ENCODE peak calls at places on chromosomes 12 and 14, in nine cellular contexts. Z is activated naive CD4-positive, alpha-beta T cell treated with anti-CD3 and anti-CD28 coated beads, Interleukin-2, amount 50 U/mL, for 16 hours; R is non-pigmented ciliary epithelial cell; F is Daoy; C is D341Med; I is activated CD8-positive, alpha-beta memory T cell treated with anti-CD3 and anti-CD28 coated beads, Interleukin-2, amount 50 U/mL, for 48 hours; O is activated CD4-positive, alpha-beta T cell treated with anti-CD3 and anti-CD28 coated beads for 1 hour; X is GM12865; N is activated B cell treated with CpG ODN at 0.5 μM for 24 hours. B is an unnamed sample.

GRCh38 chr12:9919443-9919842 is 12.7 kb downstream of the CLEC2A start:
- DNase-seq in I (no peak), X (no peak), R (no peak), Z (no peak), O (no peak), F (no peak), N (no peak), C (no peak), B (no peak)

GRCh38 chr12:30999011-30999410 is 72.5 kb downstream of the TSPAN11 start:
- DNase-seq in Z (no peak), C (no peak), I (no peak), N (no peak), O (no peak), F (no peak), R (no peak), X (no peak), B (no peak)

GRCh38 chr14:55869397-55870049 is 248.7 kb upstream of the PELI2 start:
- DNase-seq in R (no peak), F (peak), Z (no peak), N (no peak), O (no peak), C (no peak), I (no peak), X (no peak), B (no peak)

GRCh38 chr12:94100254-94100653 is 48.1 kb upstream of the PLXNC1 start:
- DNase-seq in C (no peak), R (no peak), Z (peak), X (no peak), N (no peak), I (no peak), F (peak), O (no peak), B (no peak)

GRCh38 chr12:92735131-92735721 is 32.4 kb downstream of the PLEKHG7 start:
- DNase-seq in O (no peak), N (no peak), I (no peak), R (peak), F (peak), C (no peak), Z (no peak), X (no peak), B (no peak)

GRCh38 chr12:114480309-114481199 is 74.6 kb upstream of the TBX5 start:
- DNase-seq in F (peak), R (no peak), C (no peak), O (no peak), Z (no peak), N (no peak), X (no peak), I (no peak), B (no peak)

GRCh38 chr12:5882511-5883185 is 62.4 kb downstream of the ANO2 start:
- DNase-seq in C (no peak), X (no peak), I (no peak), R (no peak), O (no peak), Z (no peak), N (no peak), F (no peak), B (no peak)

GRCh38 chr14:96362071-96362964 is 823 bp downstream of the ATG2B start:
- DNase-seq in N (no peak), C (peak), I (peak), O (peak), R (no peak), Z (peak), X (peak), F (peak), B (no peak)

GRCh38 chr14:64502476-64503183 is 1.0 kb downstream of the ZBTB25 start:
- DNase-seq in N (no peak), R (no peak), Z (peak), X (peak), I (no peak), O (no peak), C (no peak), F (no peak), B (no peak)

GRCh38 chr12:7716391-7716790 is 5.2 kb downstream of the DPPA3 start:
- DNase-seq in Z (no peak), N (no peak), X (peak), O (no peak), R (no peak), C (no peak), F (peak), I (no peak), B (no peak)

GRCh38 chr12:52865090-52865944 is 16.5 kb upstream of the KRT78 start:
- DNase-seq in O (no peak), C (peak), Z (no peak), R (peak), N (no peak), F (peak), I (peak), X (peak), B (no peak)

GRCh38 chr14:61443481-61443880 is 122.1 kb downstream of the PRKCH start:
- DNase-seq in O (no peak), C (no peak), Z (no peak), F (no peak), R (no peak), I (no peak), N (no peak), X (no peak), B (no peak)

GRCh38 chr14:37721976-37722659 is 126.7 kb downstream of the TTC6 start:
- DNase-seq in C (no peak), N (no peak), I (no peak), O (no peak), X (no peak), F (no peak), R (no peak), Z (no peak), B (no peak)

GRCh38 chr14:105487449-105487985 is 831 bp downstream of the CRIP1 start:
- DNase-seq in N (peak), O (peak), X (peak), F (no peak), Z (peak), R (no peak), I (peak), C (no peak), B (no peak)

GRCh38 chr14:75607842-75608640 is 29.6 kb downstream of the FLVCR2 start:
- DNase-seq in N (no peak), F (no peak), C (no peak), R (no peak), X (no peak), I (no peak), Z (no peak), O (no peak), B (no peak)

GRCh38 chr12:80864046-80864735 is 73.5 kb downstream of the LIN7A start:
- DNase-seq in X (no peak), Z (no peak), O (no peak), I (no peak), C (no peak), F (no peak), N (no peak), R (no peak), B (no peak)

GRCh38 chr12:91460457-91460856 is 277.8 kb upstream of the DCN start:
- DNase-seq in O (no peak), X (no peak), I (no peak), F (no peak), R (no peak), N (no peak), Z (no peak), C (no peak), B (no peak)

GRCh38 chr12:102593128-102593527 is 112.8 kb upstream of the IGF1 start:
- DNase-seq in C (no peak), O (no peak), R (no peak), X (no peak), F (no peak), I (no peak), N (no peak), Z (no peak), B (no peak)

GRCh38 chr12:110919720-110920119 is 659 bp downstream of the MYL2 start:
- DNase-seq in C (no peak), O (no peak), I (no peak), Z (no peak), N (no peak), X (no peak), F (no peak), R (no peak), B (no peak)

GRCh38 chr12:127881371-127882140 is 385.4 kb upstream of the TMEM132C start:
- DNase-seq in C (no peak), O (no peak), Z (no peak), F (no peak), I (no peak), R (no peak), X (no peak), N (no peak), B (no peak)

GRCh38 chr14:77014004-77014604 is 14.4 kb downstream of the IRF2BPL start:
- DNase-seq in X (no peak), R (no peak), Z (no peak), O (no peak), C (no peak), I (no peak), N (no peak), F (peak), B (peak)

GRCh38 chr12:131371580-131372475 is 339.1 kb upstream of the SFSWAP start:
- DNase-seq in R (no peak), O (no peak), N (no peak), Z (no peak), C (no peak), X (peak), F (peak), I (no peak), B (no peak)

GRCh38 chr14:33897382-33897781 is 53.5 kb downstream of the EGLN3 start:
- DNase-seq in Z (no peak), O (no peak), R (no peak), X (no peak), N (no peak), I (no peak), F (no peak), C (no peak), B (no peak)

GRCh38 chr12:113196996-113197395 is 11.5 kb downstream of the RITA1 start:
- DNase-seq in R (no peak), O (peak), X (peak), I (peak), Z (peak), F (peak), C (peak), N (peak), B (no peak)

B was measured in type B pancreatic cell.